ENCODE peak calls at places on chromosomes 7 and 10, in four cellular contexts. E is IMR-90, Q is PC-3, P is cardiac muscle cell. N is an unnamed sample. For H3K4me1, the result is how much of the 10 kb centered on the place peaks cover.

GRCh38 chr10:47406870-47407648 is 23.0 kb upstream of the ZNF488 start:
- DNase-seq in E (peak), Q (peak), P (peak), N (no peak)

GRCh38 chr10:133339708-133340380 is 3.1 kb upstream of the CALY start:
- DNase-seq in E (no peak), Q (no peak), P (no peak), N (no peak)

GRCh38 chr10:2885956-2886296 is 181.4 kb upstream of the PFKP start:
- DNase-seq in E (no peak), Q (no peak), P (no peak), N (no peak)

GRCh38 chr10:72733989-72734388 is 42.0 kb downstream of the MCU start:
- DNase-seq in E (no peak), Q (no peak), P (no peak), N (no peak)

GRCh38 chr10:133278577-133279265 is 2.1 kb upstream of the ADAM8 start:
- DNase-seq in E (peak), Q (peak), P (peak), N (no peak)

GRCh38 chr7:64870656-64871055 is 32.4 kb upstream of the ZNF273 start:
- DNase-seq in E (no peak), Q (no peak), P (no peak), N (no peak)

GRCh38 chr10:118669020-118669766 is 73.7 kb upstream of the PRLHR start:
- DNase-seq in E (peak), Q (no peak), P (peak), N (no peak)

GRCh38 chr7:157090485-157091165 is 48.1 kb upstream of the UBE3C start:
- DNase-seq in E (no peak), Q (no peak), P (no peak), N (no peak)

GRCh38 chr7:132189881-132190280 is 386.4 kb downstream of the PLXNA4 start:
- DNase-seq in E (no peak), Q (no peak), P (no peak), N (no peak)

GRCh38 chr10:10727812-10728211 is 289.9 kb upstream of the CELF2 start:
- DNase-seq in E (no peak), Q (no peak), P (no peak), N (no peak)

GRCh38 chr10:104076743-104077160 is 8.9 kb downstream of the COL17A1 start:
- DNase-seq in E (peak), Q (peak), P (peak), N (no peak)

GRCh38 chr7:68336534-68336933 is 1261.7 kb upstream of the AUTS2 start:
- DNase-seq in E (no peak), Q (no peak), P (no peak), N (no peak)

GRCh38 chr7:134693256-134693655 is 46.6 kb downstream of the BPGM start:
- DNase-seq in E (peak), Q (peak), P (peak), N (no peak)

GRCh38 chr7:135645296-135645904 is 16.9 kb upstream of the STMP1 start:
- DNase-seq in E (peak), Q (peak), P (peak), N (no peak)

GRCh38 chr10:131698986-131699385 is 201.8 kb upstream of the PPP2R2D start:
- DNase-seq in E (no peak), Q (no peak), P (no peak), N (no peak)

GRCh38 chr7:123747620-123748141 is 1.1 kb downstream of the WASL start:
- DNase-seq in E (peak), Q (peak), P (peak), N (peak)

GRCh38 chr7:11952972-11953371 is 121.0 kb upstream of the THSD7A start:
- DNase-seq in E (no peak), Q (no peak), P (no peak), N (no peak)

GRCh38 chr10:480928-481551 is 208.4 kb downstream of the DIP2C start:
- DNase-seq in E (peak), Q (no peak), P (peak), N (no peak)

GRCh38 chr7:70506463-70506862 is 625.5 kb upstream of the GALNT17 start:
- DNase-seq in E (no peak), Q (no peak), P (peak), N (no peak)

GRCh38 chr10:79322616-79323566 is 24.4 kb upstream of the PPIF start:
- DNase-seq in E (peak), Q (peak), P (peak), N (peak)

GRCh38 chr10:124724279-124725027 is 19.7 kb downstream of the FAM53B start:
- DNase-seq in E (no peak), Q (no peak), P (no peak), N (no peak)
- H3K27ac ChIP-seq in E (no peak), Q (no peak), P (no peak), N (peak)

GRCh38 chr7:141262101-141262819 is 188.4 kb downstream of the TMEM178B start:
- DNase-seq in E (no peak), Q (no peak), P (no peak), N (no peak)
- TF ChIP-seq CTCF in E (peak), Q (peak), P (no peak), N (no peak)

GRCh38 chr7:21916629-21917028 is 29.1 kb downstream of the CDCA7L start:
- DNase-seq in E (no peak), Q (no peak), P (no peak), N (no peak)
- H3K4me1 ChIP-seq in E (under half), Q (under half), P (under half), N (under half)

GRCh38 chr10:98572594-98572993 is 125.9 kb upstream of the HPS1 start:
- DNase-seq in E (no peak), Q (no peak), P (no peak), N (no peak)

GRCh38 chr10:98570764-98571163 is 124.0 kb upstream of the HPS1 start:
- DNase-seq in E (no peak), Q (no peak), P (no peak), N (no peak)

GRCh38 chr10:98577578-98577977 is 130.8 kb upstream of the HPS1 start:
- DNase-seq in E (no peak), Q (no peak), P (no peak), N (no peak)

GRCh38 chr10:98577168-98577567 is 130.4 kb upstream of the HPS1 start:
- DNase-seq in E (no peak), Q (peak), P (no peak), N (no peak)

GRCh38 chr10:98576096-98576495 is 129.4 kb upstream of the HPS1 start:
- DNase-seq in E (no peak), Q (no peak), P (no peak), N (no peak)
- H3K27ac ChIP-seq in E (no peak), Q (no peak), P (no peak), N (no peak)

N was measured in heart left ventricle.